ENCODE peak calls at places on chromosomes 6 and 20, in six cellular contexts. E is NCI-H2171 treated with DMSO at 0.1 percent for 48 hours; G is sciatic nerve; Z is heart right ventricle; A is activated CD8-positive, alpha-beta T cell treated with anti-CD3 and anti-CD28 coated beads, Interleukin-2, amount 10 ng/mL, durations not matched to agents 7 days and 5 days; U is NCI-H1105. Y is an unnamed sample.

GRCh38 chr6:36979343-36979742 is 6.7 kb downstream of the MTCH1 start:
- DNase-seq in E (peak; percentile 92), G (peak; percentile 76), Z (no peak), A (peak; percentile 67), U (peak; percentile 91), Y (peak; percentile 78)

GRCh38 chr6:9745476-9745875 is 669.4 kb downstream of the TFAP2A start:
- DNase-seq in E (no peak), G (no peak), Z (no peak), A (no peak), U (no peak), Y (no peak)

GRCh38 chr6:93282521-93283031 is 136.8 kb downstream of the EPHA7 start:
- DNase-seq in E (no peak), G (peak; percentile 47), Z (no peak), A (no peak), U (no peak), Y (peak; percentile 6)

GRCh38 chr20:1945134-1945618 is 48.7 kb downstream of the PDYN start:
- DNase-seq in E (no peak), G (peak; percentile 78), Z (peak; percentile 35), A (no peak), U (no peak), Y (peak; percentile 85)

GRCh38 chr6:111718990-111719389 is 113.3 kb upstream of the TRAF3IP2 start:
- DNase-seq in E (no peak), G (no peak), Z (no peak), A (no peak), U (no peak), Y (no peak)

GRCh38 chr6:166707045-166707444 is 80.0 kb upstream of the RPS6KA2 start:
- DNase-seq in E (no peak), G (no peak), Z (no peak), A (peak; percentile 33), U (peak; percentile 6), Y (peak; percentile 76)

GRCh38 chr20:3728354-3728753 is 4.1 kb upstream of the HSPA12B start:
- DNase-seq in E (no peak), G (no peak), Z (no peak), A (no peak), U (no peak), Y (no peak)

GRCh38 chr6:8743146-8743745 is 307.9 kb upstream of the SLC35B3 start:
- DNase-seq in E (no peak), G (no peak), Z (no peak), A (no peak), U (no peak), Y (no peak)

GRCh38 chr20:51198876-51199523 is 176.1 kb upstream of the KCNG1 start:
- DNase-seq in E (no peak), G (no peak), Z (no peak), A (no peak), U (no peak), Y (no peak)

GRCh38 chr6:56593801-56594318 is 48.8 kb downstream of the DST start:
- DNase-seq in E (no peak), G (no peak), Z (no peak), A (no peak), U (no peak), Y (no peak)

GRCh38 chr6:107408714-107409113 is 50.6 kb downstream of the PDSS2 start:
- DNase-seq in E (no peak), G (no peak), Z (no peak), A (no peak), U (no peak), Y (no peak)

GRCh38 chr6:150076196-150076893 is 7.4 kb upstream of the ULBP3 start:
- DNase-seq in E (no peak), G (no peak), Z (no peak), A (peak; percentile 37), U (no peak), Y (no peak)

GRCh38 chr6:159826968-159827647 is 27.0 kb downstream of the PNLDC1 start:
- DNase-seq in E (peak; percentile 84), G (no peak), Z (no peak), A (no peak), U (no peak), Y (no peak)

GRCh38 chr6:159894991-159895390 is 4.2 kb downstream of the MAS1 start:
- DNase-seq in E (no peak), G (no peak), Z (no peak), A (no peak), U (no peak), Y (no peak)

GRCh38 chr6:81753709-81754678 is 1.5 kb upstream of the TENT5A start:
- DNase-seq in E (no peak), G (peak; percentile 93), Z (peak; percentile 89), A (peak; percentile 84), U (no peak), Y (peak; percentile 92)

GRCh38 chr6:128478230-128479047 is 42.0 kb downstream of the PTPRK start:
- DNase-seq in E (peak; percentile 55), G (no peak), Z (no peak), A (no peak), U (no peak), Y (no peak)

GRCh38 chr6:6057442-6058053 is 50.8 kb upstream of the NRN1 start:
- DNase-seq in E (peak; percentile 15), G (no peak), Z (peak; percentile 42), A (peak; percentile 31), U (peak; percentile 62), Y (no peak)

GRCh38 chr6:167769408-167770190 is 57.1 kb upstream of the AFDN start:
- DNase-seq in E (no peak), G (no peak), Z (no peak), A (no peak), U (no peak), Y (no peak)

GRCh38 chr6:1726341-1726763 is 116.6 kb downstream of the FOXC1 start:
- DNase-seq in E (no peak), G (no peak), Z (no peak), A (no peak), U (peak; percentile 61), Y (no peak)

GRCh38 chr6:14765106-14765505 is 480.8 kb upstream of the JARID2 start:
- DNase-seq in E (no peak), G (no peak), Z (no peak), A (no peak), U (no peak), Y (no peak)

GRCh38 chr20:62900692-62901584 is 25.4 kb downstream of the DIDO1 start:
- DNase-seq in E (peak; percentile 63), G (no peak), Z (no peak), A (no peak), U (peak; percentile 50), Y (no peak)

GRCh38 chr20:271069-271468 is 13.5 kb downstream of the DEFB132 start:
- DNase-seq in E (no peak), G (no peak), Z (no peak), A (peak; percentile 4), U (no peak), Y (no peak)

GRCh38 chr6:119881416-119881815 is 531.9 kb upstream of the MAN1A1 start:
- DNase-seq in E (peak; percentile 57), G (no peak), Z (no peak), A (no peak), U (no peak), Y (no peak)

GRCh38 chr6:99905209-99906106 is 88.6 kb downstream of the MCHR2 start:
- DNase-seq in E (peak; percentile 62), G (no peak), Z (no peak), A (no peak), U (peak; percentile 65), Y (no peak)

GRCh38 chr6:25193147-25193864 is 85.9 kb upstream of the CARMIL1 start:
- DNase-seq in E (peak; percentile 2), G (no peak), Z (peak; percentile 68), A (no peak), U (no peak), Y (no peak)

GRCh38 chr6:133504761-133505160 is 263.6 kb downstream of the EYA4 start:
- DNase-seq in E (no peak), G (peak; percentile 64), Z (no peak), A (no peak), U (no peak), Y (no peak)

GRCh38 chr6:170044836-170045562 is 245.9 kb downstream of the DLL1 start:
- DNase-seq in E (no peak), G (peak; percentile 40), Z (no peak), A (no peak), U (no peak), Y (no peak)

GRCh38 chr6:1552296-1552761 is 57.4 kb upstream of the FOXC1 start:
- DNase-seq in E (no peak), G (no peak), Z (no peak), A (no peak), U (no peak), Y (no peak)

GRCh38 chr6:143498428-143498827 is 13.1 kb downstream of the FUCA2 start:
- DNase-seq in E (no peak), G (no peak), Z (no peak), A (no peak), U (no peak), Y (no peak)

GRCh38 chr20:37257530-37257929 is 4.1 kb downstream of the GHRH start:
- DNase-seq in E (no peak), G (no peak), Z (no peak), A (no peak), U (no peak), Y (no peak)

GRCh38 chr20:54086444-54087134 is 16.2 kb upstream of the BCAS1 start:
- DNase-seq in E (no peak), G (no peak), Z (no peak), A (no peak), U (no peak), Y (no peak)

GRCh38 chr6:141252828-141253608 is 879.7 kb upstream of the GJE1 start:
- DNase-seq in E (no peak), G (no peak), Z (no peak), A (no peak), U (no peak), Y (no peak)

GRCh38 chr20:38842017-38842416 is 36.5 kb downstream of the PPP1R16B start:
- DNase-seq in E (no peak), G (no peak), Z (no peak), A (no peak), U (no peak), Y (no peak)